ENCODE peak calls at places on chromosomes 7 and 10, in four cellular contexts. O is astrocyte, V is HFF-Myc, U is BE2C. F is an unnamed sample.

GRCh38 chr10:56178210-56178609 is 182.8 kb downstream of the ZWINT start:
- DNase-seq in O (no peak), V (no peak), U (no peak), F (no peak)

GRCh38 chr10:88114368-88114767 is 250.9 kb downstream of the PTEN start:
- DNase-seq in O (no peak), V (no peak), U (peak), F (no peak)

GRCh38 chr10:33327750-33328149 is 6.7 kb downstream of the NRP1 start:
- DNase-seq in O (peak), V (no peak), U (no peak), F (no peak)

GRCh38 chr7:964401-965231 is 10.1 kb upstream of the ADAP1 start:
- DNase-seq in O (peak), V (no peak), U (peak), F (no peak)

GRCh38 chr7:47786557-47787248 is 161.6 kb downstream of the PKD1L1 start:
- DNase-seq in O (peak), V (peak), U (peak), F (peak)

GRCh38 chr7:118918556-118918955 is 694.1 kb downstream of the ANKRD7 start:
- DNase-seq in O (peak), V (no peak), U (no peak), F (no peak)

GRCh38 chr7:106583133-106583532 is 77.8 kb downstream of the CCDC71L start:
- DNase-seq in O (peak), V (peak), U (no peak), F (no peak)

GRCh38 chr10:1401056-1401965 is 336.0 kb downstream of the ADARB2 start:
- DNase-seq in O (no peak), V (no peak), U (no peak), F (no peak)

GRCh38 chr10:130047336-130047735 is 63.3 kb downstream of the C10orf143 start:
- DNase-seq in O (no peak), V (no peak), U (no peak), F (no peak)

GRCh38 chr10:73376679-73377078 is 18.0 kb upstream of the CFAP70 start:
- DNase-seq in O (no peak), V (no peak), U (no peak), F (no peak)

GRCh38 chr10:6124666-6125065 is 35.8 kb downstream of the RBM17 start:
- DNase-seq in O (no peak), V (no peak), U (no peak), F (no peak)

GRCh38 chr7:91397612-91398011 is 133.4 kb downstream of the FZD1 start:
- DNase-seq in O (no peak), V (no peak), U (no peak), F (no peak)

GRCh38 chr10:118430190-118430589 is 88.1 kb upstream of the FAM204A start:
- DNase-seq in O (no peak), V (no peak), U (no peak), F (no peak)

GRCh38 chr10:62433181-62433692 is 59.1 kb downstream of the ZNF365 start:
- DNase-seq in O (peak), V (peak), U (no peak), F (no peak)

GRCh38 chr10:118960166-118961090 is 69.1 kb upstream of the NANOS1 start:
- DNase-seq in O (no peak), V (no peak), U (no peak), F (no peak)

GRCh38 chr10:125414998-125415397 is 254.6 kb upstream of the CTBP2 start:
- DNase-seq in O (no peak), V (no peak), U (no peak), F (no peak)

GRCh38 chr10:19966751-19967150 is 150.5 kb downstream of the PLXDC2 start:
- DNase-seq in O (peak), V (no peak), U (peak), F (peak)

GRCh38 chr7:83850037-83850619 is 201.2 kb upstream of the SEMA3E start:
- DNase-seq in O (no peak), V (no peak), U (no peak), F (no peak)

GRCh38 chr10:36488579-36488978 is 636.8 kb upstream of the ANKRD30A start:
- DNase-seq in O (no peak), V (no peak), U (no peak), F (no peak)

GRCh38 chr7:47757946-47758371 is 176.0 kb upstream of the TNS3 start:
- DNase-seq in O (peak), V (peak), U (no peak), F (no peak)

GRCh38 chr7:155489862-155490696 is 32.1 kb downstream of the EN2 start:
- DNase-seq in O (no peak), V (no peak), U (no peak), F (peak)

GRCh38 chr7:140646931-140647647 is 6.5 kb upstream of the DENND2A start:
- DNase-seq in O (no peak), V (no peak), U (peak), F (peak)

GRCh38 chr7:150731916-150732315 is 5.3 kb upstream of the GIMAP5 start:
- DNase-seq in O (no peak), V (no peak), U (no peak), F (no peak)

GRCh38 chr7:2258661-2259365 is 16.8 kb downstream of the NUDT1 start:
- DNase-seq in O (no peak), V (no peak), U (no peak), F (no peak)

GRCh38 chr7:106947244-106947728 is 82.2 kb downstream of the PIK3CG start:
- DNase-seq in O (peak), V (peak), U (peak), F (peak)

GRCh38 chr10:24383681-24384106 is 174.8 kb downstream of the KIAA1217 start:
- DNase-seq in O (peak), V (peak), U (peak), F (peak)

GRCh38 chr10:109892885-109893284 is 30.4 kb downstream of the XPNPEP1 start:
- DNase-seq in O (peak), V (peak), U (no peak), F (no peak)

GRCh38 chr7:148299877-148300276 is 290.7 kb upstream of the C7orf33 start:
- DNase-seq in O (no peak), V (no peak), U (no peak), F (no peak)

GRCh38 chr10:59995862-59996261 is 89.5 kb upstream of the CCDC6 start:
- DNase-seq in O (peak), V (no peak), U (no peak), F (no peak)

GRCh38 chr10:101021692-101022251 is 9.2 kb downstream of the PDZD7 start:
- DNase-seq in O (no peak), V (no peak), U (no peak), F (no peak)

GRCh38 chr7:110130669-110131068 is 960.3 kb upstream of the LRRN3 start:
- DNase-seq in O (no peak), V (no peak), U (no peak), F (no peak)
- TF ChIP-seq CTCF in O (no peak), V (no peak), U (peak), F (peak)

GRCh38 chr10:58412502-58412961 is 27.3 kb downstream of the TFAM start:
- DNase-seq in O (peak), V (no peak), U (no peak), F (no peak)

GRCh38 chr10:58415757-58416156 is 30.5 kb downstream of the TFAM start:
- DNase-seq in O (no peak), V (no peak), U (no peak), F (no peak)

GRCh38 chr10:58409956-58410610 is 24.9 kb downstream of the TFAM start:
- DNase-seq in O (no peak), V (no peak), U (no peak), F (no peak)

GRCh38 chr10:58414270-58415041 is 29.2 kb downstream of the TFAM start:
- DNase-seq in O (peak), V (peak), U (no peak), F (no peak)
- TF ChIP-seq CTCF in O (peak), V (peak), U (peak), F (no peak)

GRCh38 chr7:133382775-133383559 is 130.1 kb downstream of the EXOC4 start:
- DNase-seq in O (no peak), V (no peak), U (no peak), F (no peak)
- TF ChIP-seq CTCF in O (no peak), V (no peak), U (no peak), F (no peak)

DNA sequence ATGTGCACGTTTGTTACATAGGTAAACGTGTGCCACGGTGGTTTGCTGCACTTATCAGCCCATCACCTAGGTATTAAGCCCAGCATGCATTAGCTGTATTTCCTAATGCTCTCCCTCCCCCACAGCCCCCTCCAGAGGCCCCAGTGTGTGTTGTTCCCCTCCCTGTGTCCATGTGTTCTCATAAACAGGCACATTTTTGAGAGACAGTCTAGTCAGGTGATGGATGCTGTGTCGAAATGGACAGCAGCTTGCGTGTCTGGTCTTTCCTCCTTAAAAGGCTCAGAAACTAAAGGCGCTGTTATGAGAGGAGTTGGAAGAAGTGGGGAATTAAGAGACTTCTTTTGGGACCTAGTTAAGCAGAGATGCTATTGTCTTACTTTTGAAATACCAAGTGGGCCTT is 296.0 kb downstream of the BBS9 start:
- DNase-seq in O (no peak), V (no peak), U (no peak), F (no peak)
- TF ChIP-seq CTCF in O (no peak), V (no peak), U (no peak), F (no peak)

DNA sequence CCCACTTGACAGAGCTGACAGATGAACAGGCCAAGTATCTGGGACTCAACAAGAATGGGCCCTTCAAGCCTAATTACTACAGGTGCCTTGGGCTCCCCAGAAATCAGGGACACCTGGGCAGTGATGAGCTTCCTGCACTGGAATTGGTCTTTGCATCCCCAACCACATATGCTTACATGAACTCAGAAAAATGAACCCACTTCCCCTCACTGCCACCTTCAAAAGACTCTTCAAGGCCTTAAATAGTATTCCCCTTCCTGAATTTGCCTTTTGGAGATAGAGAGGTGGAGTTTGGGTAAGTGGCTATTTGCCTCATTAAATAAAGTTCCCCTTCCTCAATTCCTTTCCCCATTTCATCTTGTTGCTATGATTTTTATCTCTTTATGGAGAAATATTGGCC is 7.8 kb upstream of the STRIP2 start:
- DNase-seq in O (no peak), V (no peak), U (no peak), F (no peak)
- TF ChIP-seq CTCF in O (no peak), V (no peak), U (no peak), F (no peak)

GRCh38 chr7:132148876-132149275 is 427.4 kb downstream of the PLXNA4 start:
- DNase-seq in O (no peak), V (no peak), U (no peak), F (no peak)

GRCh38 chr7:132142006-132142405 is 434.3 kb downstream of the PLXNA4 start:
- DNase-seq in O (no peak), V (no peak), U (no peak), F (no peak)

GRCh38 chr7:132145063-132145462 is 431.2 kb downstream of the PLXNA4 start:
- DNase-seq in O (no peak), V (no peak), U (no peak), F (no peak)

GRCh38 chr7:132141109-132141508 is 435.2 kb downstream of the PLXNA4 start:
- DNase-seq in O (peak), V (no peak), U (no peak), F (no peak)

DNA sequence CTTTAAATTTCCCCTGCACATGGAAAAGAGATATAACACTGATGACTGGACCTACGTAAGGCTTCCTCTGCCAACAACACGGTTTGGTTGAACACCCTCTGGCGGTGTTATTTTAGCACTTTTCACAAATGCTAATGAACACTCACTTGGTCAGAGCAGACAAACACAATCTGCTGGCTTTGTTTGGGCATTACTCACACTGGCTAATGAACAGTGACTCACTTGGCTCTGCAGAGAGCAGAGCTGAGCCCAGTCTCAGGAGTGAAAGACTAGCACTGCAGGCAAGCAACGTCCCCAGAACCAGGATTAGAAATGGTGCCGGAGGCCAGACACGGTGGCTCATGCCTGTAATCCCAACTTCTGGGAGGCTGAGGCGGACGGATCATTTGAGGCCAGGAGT is 430.8 kb downstream of the PLXNA4 start:
- DNase-seq in O (peak), V (no peak), U (no peak), F (no peak)
- TF ChIP-seq CTCF in O (no peak), V (no peak), U (no peak), F (no peak)